ENCODE peak calls at places on chromosomes 13 and 19, in seven cellular contexts. U is stimulated activated CD4-positive, alpha-beta T cell treated with anti-CD3 and anti-CD28 coated beads, Interleukin-2, amount 100 ng/mL, for 48 hours; J is esophagus squamous epithelium; K is foreskin melanocyte; C is RPMI8226; H is activated T-helper 1 cell treated with Interleukin-2 at 50 U/mL for 16 hours; D is H7. Z is an unnamed sample.

GRCh38 chr19:28341810-28342350 is 871.1 kb downstream of the UQCRFS1 start:
- DNase-seq in U (no peak), J (no peak), K (no peak), C (no peak), H (no peak), D (no peak), Z (no peak)

GRCh38 chr13:113023217-113023597 is 54.2 kb downstream of the MCF2L start:
- DNase-seq in U (no peak), J (no peak), K (no peak), C (no peak), H (no peak), D (peak; percentile 78), Z (no peak)

GRCh38 chr13:76053181-76053580 is 417.1 kb downstream of the LMO7 start:
- DNase-seq in U (no peak), J (no peak), K (no peak), C (no peak), H (no peak), D (no peak), Z (no peak)

GRCh38 chr19:7013678-7014077 is 7.6 kb downstream of the MBD3L2B start:
- DNase-seq in U (no peak), J (no peak), K (peak; percentile 69), C (peak; percentile 86), H (no peak), D (no peak), Z (no peak)

GRCh38 chr19:41860419-41861097 is 503 bp downstream of the RPS19 start:
- DNase-seq in U (no peak), J (no peak), K (no peak), C (no peak), H (peak; percentile 20), D (no peak), Z (no peak)

GRCh38 chr13:42109957-42110356 is 61.5 kb downstream of the DGKH start:
- DNase-seq in U (no peak), J (no peak), K (no peak), C (no peak), H (no peak), D (no peak), Z (no peak)

GRCh38 chr13:27309967-27310598 is 39.5 kb downstream of the RASL11A start:
- DNase-seq in U (no peak), J (no peak), K (no peak), C (no peak), H (no peak), D (no peak), Z (no peak)

GRCh38 chr19:1612114-1613086 is 7.1 kb upstream of the UQCR11 start:
- DNase-seq in U (no peak), J (no peak), K (no peak), C (no peak), H (no peak), D (peak; percentile 46), Z (no peak)

GRCh38 chr19:52343548-52343947 is 7.5 kb downstream of the ZNF610 start:
- DNase-seq in U (peak; percentile 32), J (no peak), K (no peak), C (peak; percentile 74), H (peak; percentile 24), D (peak; percentile 81), Z (peak; percentile 59)

GRCh38 chr19:30719991-30720329 is 347.8 kb downstream of the ZNF536 start:
- DNase-seq in U (no peak), J (no peak), K (no peak), C (peak; percentile 7), H (no peak), D (no peak), Z (no peak)